ENCODE peak calls at places on chromosomes 13 and 19, in six cellular contexts. W, T, E, P, L and V are unnamed samples.

GRCh38 chr19:5990289-5990797 is 12.4 kb upstream of the RANBP3 start:
- DNase-seq in W (peak), T (no peak), P (peak), E (peak), L (no peak), V (peak)

GRCh38 chr19:15330801-15331418 is 1.4 kb downstream of the BRD4 start:
- DNase-seq in E (peak), L (peak), T (no peak), P (peak), W (no peak), V (peak)

GRCh38 chr19:46351241-46352041 is 4.6 kb downstream of the PPP5C start:
- DNase-seq in P (no peak), E (peak), T (no peak), L (no peak), W (no peak), V (peak)

GRCh38 chr19:46303345-46303701 is 6.5 kb downstream of the HIF3A start:
- DNase-seq in E (no peak), W (no peak), P (no peak), T (no peak), L (no peak), V (no peak)

GRCh38 chr19:20077791-20078463 is at the start of gene ZNF90:
- DNase-seq in T (no peak), P (peak), E (peak), L (peak), W (peak), V (no peak)

GRCh38 chr19:55240713-55241020 is 12.1 kb upstream of the TMEM86B start:
- DNase-seq in P (no peak), T (no peak), W (no peak), L (no peak), E (no peak), V (no peak)

GRCh38 chr19:2164020-2164988 is 571 bp downstream of the DOT1L start:
- DNase-seq in T (no peak), P (peak), E (peak), L (no peak), W (peak), V (no peak)

GRCh38 chr13:84192125-84192524 is 309.9 kb upstream of the SLITRK1 start:
- DNase-seq in T (no peak), E (peak), L (no peak), P (no peak), W (no peak), V (peak)

GRCh38 chr13:23753523-23753922 is 135.7 kb downstream of the MIPEP start:
- DNase-seq in W (no peak), L (no peak), P (no peak), T (no peak), E (peak), V (peak)

GRCh38 chr19:7917292-7918061 is 2.7 kb upstream of the SNAPC2 start:
- DNase-seq in W (peak), L (peak), T (no peak), E (peak), P (peak), V (peak)

GRCh38 chr19:7916908-7917291 is 2.3 kb downstream of the TGFBR3L start:
- DNase-seq in E (no peak), P (no peak), W (no peak), L (no peak), T (no peak), V (no peak)

GRCh38 chr19:7914598-7915045 is at the start of gene TGFBR3L:
- DNase-seq in E (no peak), P (no peak), L (no peak), T (no peak), W (no peak), V (no peak)

GRCh38 chr19:7915250-7916136 is 863 bp downstream of the TGFBR3L start:
- DNase-seq in P (no peak), W (no peak), L (no peak), E (no peak), T (no peak), V (no peak)

DNA sequence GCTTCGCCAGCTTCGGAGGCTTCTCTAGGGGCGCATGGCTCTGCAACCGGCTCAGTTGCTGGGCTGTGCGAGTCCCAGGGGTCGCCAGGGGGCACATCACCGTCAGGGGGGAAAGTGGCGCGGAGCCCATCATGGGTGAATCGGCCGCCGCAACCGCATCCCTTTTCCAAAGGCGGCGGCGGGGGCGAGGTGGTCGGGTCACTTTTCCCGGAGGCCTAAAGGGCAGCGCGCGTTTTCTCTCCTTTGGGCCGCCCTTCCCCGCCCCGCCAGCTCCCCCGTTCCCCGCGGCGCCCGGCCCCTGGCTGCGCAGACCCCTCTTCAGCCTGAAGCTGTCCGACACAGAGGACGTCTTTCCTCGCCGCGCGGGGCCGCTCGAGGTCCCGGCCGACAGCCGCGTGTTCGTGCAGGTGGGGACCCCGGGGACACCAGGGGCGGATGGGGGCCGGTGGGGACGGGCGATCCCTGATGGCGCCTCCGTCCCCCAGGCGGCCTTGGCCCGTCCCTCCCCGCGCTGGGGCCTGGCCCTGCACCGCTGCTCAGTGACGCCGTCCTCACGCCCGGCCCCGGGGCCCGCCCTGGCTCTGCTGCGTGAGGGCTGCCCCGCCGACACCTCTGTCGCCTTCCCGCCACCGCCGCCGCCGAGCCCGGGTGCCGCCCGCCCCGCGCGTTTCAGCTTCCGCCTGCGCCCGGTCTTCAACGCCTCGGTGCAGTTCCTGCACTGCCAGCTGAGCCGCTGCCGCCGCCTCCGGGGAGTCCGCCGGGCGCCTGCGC is 1.7 kb downstream of the TGFBR3L start:
- DNase-seq in E (peak), W (peak), L (peak), P (peak), T (no peak), V (peak)
- TF ChIP-seq EZH2phosphoT487 in E (no peak), W (no peak), L (no peak), P (peak), T (no peak), V (no peak)

GRCh38 chr13:46631184-46631542 is 78.2 kb downstream of the LRCH1 start:
- DNase-seq in T (no peak), P (no peak), E (no peak), L (no peak), W (no peak), V (no peak)
- H3K9ac ChIP-seq in T (no peak), P (no peak), E (no peak), L (no peak), W (no peak), V (no peak)

DNA sequence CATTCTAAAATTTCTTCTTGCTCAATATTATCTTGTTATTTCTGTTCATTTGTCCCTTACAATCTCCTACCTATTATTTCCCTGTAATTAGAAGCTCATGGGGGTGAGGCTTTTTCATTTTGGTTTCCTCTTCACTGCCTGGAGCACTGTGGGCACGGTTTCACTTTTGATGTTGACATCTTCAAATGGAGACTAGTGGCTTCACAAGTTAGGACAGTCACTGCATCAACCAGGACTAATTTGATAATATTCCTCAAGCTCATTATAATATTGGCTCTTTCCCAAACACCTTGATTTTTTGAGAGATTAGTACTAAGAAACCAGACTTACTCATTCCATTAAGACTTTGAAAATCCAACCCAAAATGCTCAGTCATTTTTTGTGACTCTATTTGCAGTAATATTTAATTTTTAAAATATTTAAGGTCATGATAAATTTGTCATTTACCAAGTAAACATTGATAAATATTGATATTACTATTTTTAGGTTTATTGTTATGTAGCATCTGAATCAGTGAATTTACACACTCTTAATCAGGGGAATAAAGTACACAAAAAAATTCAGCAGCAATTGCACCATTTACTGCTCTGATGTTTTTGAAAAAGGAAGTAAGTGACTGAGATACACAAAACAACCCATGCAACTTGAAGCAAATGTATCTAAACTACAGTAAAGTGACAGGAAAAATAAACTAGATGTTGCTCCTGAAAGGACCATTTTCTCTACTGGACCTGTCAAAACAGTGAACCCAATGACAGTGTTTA is 28.8 kb upstream of the RCBTB2 start:
- DNase-seq in T (no peak), W (peak), E (no peak), P (no peak), L (peak), V (peak)
- TF ChIP-seq EZH2phosphoT487 in T (no peak), W (no peak), E (no peak), P (no peak), L (no peak), V (no peak)

DNA sequence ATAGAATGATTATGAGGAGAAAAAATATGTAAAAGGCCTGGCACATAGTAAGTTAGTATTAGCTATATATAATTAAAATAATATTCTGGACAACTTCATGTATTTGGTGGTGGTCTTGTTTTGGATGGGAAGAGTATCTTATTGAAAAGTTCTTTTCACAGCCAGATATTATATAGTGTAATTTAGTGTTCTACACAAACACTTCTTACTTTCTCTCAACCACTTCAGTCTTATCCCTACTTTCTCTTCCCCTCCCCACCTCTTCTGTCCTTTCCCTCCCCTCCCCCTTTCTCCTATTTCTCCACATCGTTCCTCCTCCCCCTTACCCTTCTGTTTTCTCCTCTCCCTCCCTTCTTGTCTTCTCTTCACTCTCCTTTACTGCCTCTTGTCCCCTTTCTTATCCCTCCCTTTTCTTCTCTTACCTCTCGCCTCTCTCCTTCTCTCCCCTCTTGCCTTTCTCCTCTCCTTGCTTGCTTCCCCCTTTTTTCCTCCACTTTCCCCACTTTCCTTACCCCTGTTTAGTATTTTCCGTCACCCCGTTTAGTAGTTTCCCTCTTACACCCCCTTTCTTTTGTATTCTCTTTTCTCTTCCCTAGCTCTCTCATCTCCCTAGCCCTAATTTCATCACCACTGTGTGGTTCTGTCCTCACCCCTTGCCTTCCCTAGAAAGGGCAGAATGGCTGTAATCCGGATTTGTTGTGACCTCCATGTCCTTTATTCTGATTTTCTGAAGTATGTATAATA is 107.2 kb upstream of the MLNR start:
- DNase-seq in T (no peak), P (peak), W (no peak), E (peak), L (no peak), V (no peak)
- H3K9ac ChIP-seq in T (no peak), P (peak), W (no peak), E (peak), L (peak), V (peak)